ENCODE peak calls at places on chromosome 9, in ten cellular contexts. B is NCI-H69; H is CD4-positive, alpha-beta T cell; X is C1 segment of cervical spinal cord; U is stimulated activated CD4-positive, alpha-beta T cell treated with anti-CD3 and anti-CD28 coated beads, Interleukin-2, amount 100 ng/mL, for 24 hours; S is NCI-H1092 treated with DMSO at 0.1 percent for 48 hours; N is IMR-90; D is RWPE1; G is D341Med; L is GF-D8. E is an unnamed sample.

GRCh38 chr9:93387791-93388190 is 63.7 kb upstream of the FAM120A start:
- DNase-seq in B (peak; percentile 92), H (no peak), X (no peak), U (no peak), S (peak; percentile 13), N (no peak), D (no peak), G (no peak), L (no peak), E (no peak)

GRCh38 chr9:95292226-95292625 is 25.3 kb downstream of the FANCC start:
- DNase-seq in B (no peak), H (no peak), X (no peak), U (no peak), S (no peak), N (no peak), D (no peak), G (no peak), L (no peak), E (no peak)

GRCh38 chr9:71269859-71270258 is 148.4 kb upstream of the TRPM3 start:
- DNase-seq in B (no peak), H (no peak), X (no peak), U (no peak), S (no peak), N (no peak), D (no peak), G (no peak), L (no peak), E (no peak)

GRCh38 chr9:130763585-130764200 is 70.1 kb downstream of the EXOSC2 start:
- DNase-seq in B (peak; percentile 76), H (no peak), X (no peak), U (no peak), S (peak; percentile 55), N (no peak), D (no peak), G (no peak), L (no peak), E (no peak)

GRCh38 chr9:125484632-125485282 is 222.3 kb downstream of the MAPKAP1 start:
- DNase-seq in B (no peak), H (no peak), X (no peak), U (no peak), S (no peak), N (peak; percentile 87), D (no peak), G (no peak), L (no peak), E (peak; percentile 97)

GRCh38 chr9:131393622-131394463 is at the start of gene PRRC2B:
- DNase-seq in B (peak; percentile 99), H (peak; percentile 76), X (no peak), U (peak; percentile 87), S (peak; percentile 85), N (peak; percentile 62), D (peak; percentile 94), G (peak; percentile 96), L (peak; percentile 28), E (peak; percentile 99)

GRCh38 chr9:136358016-136358415 is 5.5 kb downstream of the DNLZ start:
- DNase-seq in B (no peak), H (no peak), X (no peak), U (no peak), S (no peak), N (no peak), D (no peak), G (no peak), L (no peak), E (no peak)

GRCh38 chr9:78812665-78813064 is 515.7 kb downstream of the PSAT1 start:
- DNase-seq in B (no peak), H (no peak), X (no peak), U (no peak), S (no peak), N (no peak), D (no peak), G (no peak), L (no peak), E (no peak)

GRCh38 chr9:84966876-84967830 is 297.6 kb downstream of the NTRK2 start:
- DNase-seq in B (peak; percentile 23), H (no peak), X (no peak), U (no peak), S (no peak), N (no peak), D (no peak), G (no peak), L (no peak), E (no peak)

GRCh38 chr9:79185866-79186265 is 385.9 kb upstream of the TLE4 start:
- DNase-seq in B (no peak), H (no peak), X (no peak), U (no peak), S (no peak), N (peak; percentile 73), D (no peak), G (no peak), L (no peak), E (no peak)

GRCh38 chr9:78144663-78145377 is 91.1 kb upstream of the CEP78 start:
- DNase-seq in B (no peak), H (no peak), X (no peak), U (no peak), S (no peak), N (no peak), D (no peak), G (no peak), L (no peak), E (no peak)

E was measured in osteoblast.